ENCODE peak calls at places on chromosomes 5 and 9, in four cellular contexts. One of them, this sample, is unnamed.

GRCh38 chr5:169107316-169107715 is 193.6 kb downstream of the SLIT3 start:
- DNase-seq in HCT116: no peak
- DNase-seq in K562: no peak
- DNase-seq in HepG2: no peak
- DNase-seq in this sample: no peak

GRCh38 chr5:52995095-52995494 is 5.9 kb downstream of the ITGA2 start:
- DNase-seq in HCT116: no peak
- DNase-seq in K562: no peak
- DNase-seq in HepG2: no peak
- DNase-seq in this sample: no peak

GRCh38 chr9:85746309-85746708 is 4.6 kb upstream of the AGTPBP1 start:
- DNase-seq in HCT116: no peak
- DNase-seq in HepG2: no peak
- DNase-seq in K562: no peak
- DNase-seq in this sample: no peak

GRCh38 chr5:24804221-24804681 is 159.5 kb upstream of the CDH10 start:
- DNase-seq in HepG2: no peak
- DNase-seq in HCT116: no peak
- DNase-seq in K562: no peak
- DNase-seq in this sample: no peak

GRCh38 chr9:110802416-110803035 is 133.9 kb downstream of the MUSK start:
- DNase-seq in HepG2: no peak
- DNase-seq in HCT116: no peak
- DNase-seq in K562: no peak
- DNase-seq in this sample: no peak

GRCh38 chr5:163571755-163572154 is 66.3 kb downstream of the MAT2B start:
- DNase-seq in HepG2: no peak
- DNase-seq in HCT116: no peak
- DNase-seq in K562: no peak
- DNase-seq in this sample: no peak

GRCh38 chr9:95626885-95627558 is 110.3 kb upstream of the PTCH1 start:
- DNase-seq in K562: no peak
- DNase-seq in HepG2: no peak
- DNase-seq in HCT116: no peak
- DNase-seq in this sample: no peak

GRCh38 chr9:68872026-68872501 is 141.8 kb downstream of the PRKACG start:
- DNase-seq in K562: no peak
- DNase-seq in HCT116: no peak
- DNase-seq in HepG2: no peak
- DNase-seq in this sample: no peak

GRCh38 chr5:82351754-82352145 is 73.6 kb upstream of the RPS23 start:
- DNase-seq in HCT116: peak
- DNase-seq in K562: peak
- DNase-seq in HepG2: peak
- DNase-seq in this sample: peak

GRCh38 chr5:102049517-102049916 is 246.6 kb downstream of the SLCO4C1 start:
- DNase-seq in K562: no peak
- DNase-seq in HCT116: no peak
- DNase-seq in HepG2: no peak
- DNase-seq in this sample: no peak

GRCh38 chr9:87140605-87141109 is 193.4 kb upstream of the GAS1 start:
- DNase-seq in HepG2: no peak
- DNase-seq in HCT116: no peak
- DNase-seq in K562: no peak
- DNase-seq in this sample: no peak

GRCh38 chr5:68395844-68396523 is 180.4 kb downstream of the PIK3R1 start:
- DNase-seq in K562: no peak
- DNase-seq in HepG2: peak
- DNase-seq in HCT116: no peak
- DNase-seq in this sample: no peak

GRCh38 chr5:140296289-140296688 is 6.6 kb downstream of the PFDN1 start:
- DNase-seq in HCT116: no peak
- DNase-seq in HepG2: no peak
- DNase-seq in K562: no peak
- DNase-seq in this sample: no peak

GRCh38 chr9:2281031-2281802 is 266.1 kb downstream of the SMARCA2 start:
- DNase-seq in K562: no peak
- DNase-seq in HCT116: no peak
- DNase-seq in HepG2: no peak
- DNase-seq in this sample: no peak

GRCh38 chr9:126545116-126545515 is 68.6 kb upstream of the LMX1B start:
- DNase-seq in K562: no peak
- DNase-seq in HepG2: no peak
- DNase-seq in HCT116: no peak
- DNase-seq in this sample: no peak

GRCh38 chr9:69981686-69982450 is 61.8 kb upstream of the MAMDC2 start:
- DNase-seq in HepG2: no peak
- DNase-seq in HCT116: no peak
- DNase-seq in K562: no peak
- DNase-seq in this sample: no peak

GRCh38 chr5:112004867-112005532 is 248.0 kb upstream of the NREP start:
- DNase-seq in HCT116: no peak
- DNase-seq in K562: no peak
- DNase-seq in HepG2: no peak
- DNase-seq in this sample: no peak

GRCh38 chr9:87445646-87446045 is 52.0 kb upstream of the DAPK1 start:
- DNase-seq in HepG2: no peak
- DNase-seq in HCT116: peak
- DNase-seq in K562: peak
- DNase-seq in this sample: no peak

GRCh38 chr5:62538017-62538942 is 40.3 kb upstream of the LRRC70 start:
- DNase-seq in HepG2: peak
- DNase-seq in HCT116: no peak
- DNase-seq in K562: peak
- DNase-seq in this sample: peak

GRCh38 chr9:33127881-33128280 is 39.3 kb downstream of the B4GALT1 start:
- DNase-seq in HCT116: no peak
- DNase-seq in HepG2: no peak
- DNase-seq in K562: no peak
- DNase-seq in this sample: no peak

GRCh38 chr9:99371376-99371775 is 149.3 kb downstream of the SEC61B start:
- DNase-seq in HepG2: no peak
- DNase-seq in K562: no peak
- DNase-seq in HCT116: no peak
- DNase-seq in this sample: no peak

GRCh38 chr9:134562146-134562753 is 79.4 kb upstream of the COL5A1 start:
- DNase-seq in K562: no peak
- DNase-seq in HepG2: no peak
- DNase-seq in HCT116: no peak
- DNase-seq in this sample: no peak

GRCh38 chr5:87015908-87016307 is 251.8 kb upstream of the RASA1 start:
- DNase-seq in K562: no peak
- DNase-seq in HepG2: no peak
- DNase-seq in HCT116: no peak
- DNase-seq in this sample: no peak

GRCh38 chr5:19564036-19564435 is 424.0 kb downstream of the CDH18 start:
- DNase-seq in HepG2: no peak
- DNase-seq in HCT116: no peak
- DNase-seq in K562: no peak
- DNase-seq in this sample: no peak

GRCh38 chr9:120377268-120378150 is 202.5 kb downstream of the CDK5RAP2 start:
- DNase-seq in K562: no peak
- DNase-seq in HepG2: no peak
- DNase-seq in HCT116: no peak
- DNase-seq in this sample: no peak

GRCh38 chr5:131068893-131069643 is 96.0 kb downstream of the HINT1 start:
- DNase-seq in HepG2: no peak
- DNase-seq in K562: no peak
- DNase-seq in HCT116: no peak
- DNase-seq in this sample: no peak

GRCh38 chr5:38022621-38023020 is 182.8 kb upstream of the GDNF start:
- DNase-seq in HepG2: no peak
- DNase-seq in K562: no peak
- DNase-seq in HCT116: no peak
- DNase-seq in this sample: no peak

GRCh38 chr5:19880859-19881436 is 107.1 kb downstream of the CDH18 start:
- DNase-seq in K562: no peak
- DNase-seq in HCT116: no peak
- DNase-seq in HepG2: peak
- DNase-seq in this sample: peak

GRCh38 chr9:133792721-133793470 is 54.7 kb upstream of the SARDH start:
- DNase-seq in K562: peak
- DNase-seq in HepG2: peak
- DNase-seq in HCT116: peak
- DNase-seq in this sample: peak

GRCh38 chr5:61563401-61563800 is 231.3 kb downstream of the ZSWIM6 start:
- DNase-seq in K562: no peak
- DNase-seq in HepG2: no peak
- DNase-seq in HCT116: no peak
- DNase-seq in this sample: no peak

GRCh38 chr9:127682351-127683136 is 24.2 kb upstream of the CFAP157 start:
- DNase-seq in HepG2: no peak
- DNase-seq in HCT116: no peak
- DNase-seq in K562: no peak
- DNase-seq in this sample: no peak

GRCh38 chr5:173793677-173794570 is 94.2 kb upstream of the CPEB4 start:
- DNase-seq in K562: no peak
- DNase-seq in HepG2: peak
- DNase-seq in HCT116: no peak
- DNase-seq in this sample: no peak

GRCh38 chr5:122775713-122776084 is 819 bp downstream of the SNX2 start:
- DNase-seq in K562: no peak
- DNase-seq in HepG2: no peak
- DNase-seq in HCT116: no peak
- DNase-seq in this sample: no peak

GRCh38 chr5:96863949-96864649 is 12.2 kb upstream of the ERAP2 start:
- DNase-seq in K562: no peak
- DNase-seq in HCT116: no peak
- DNase-seq in HepG2: no peak
- DNase-seq in this sample: no peak

GRCh38 chr9:112093875-112094227 is 81.2 kb downstream of the SUSD1 start:
- DNase-seq in HepG2: no peak
- DNase-seq in HCT116: no peak
- DNase-seq in K562: no peak
- DNase-seq in this sample: no peak

GRCh38 chr5:140965905-140966292 is 377 bp upstream of the PCDHAC2 start:
- DNase-seq in HCT116: no peak
- DNase-seq in K562: no peak
- DNase-seq in HepG2: no peak
- DNase-seq in this sample: no peak

GRCh38 chr5:761206-761771 is 23.2 kb downstream of the ZDHHC11B start:
- DNase-seq in K562: no peak
- DNase-seq in HepG2: no peak
- DNase-seq in HCT116: no peak
- DNase-seq in this sample: no peak
- TF ChIP-seq TCF7L2 in K562: no peak
- TF ChIP-seq TCF7L2 in HepG2: no peak
- TF ChIP-seq TCF7L2 in HCT116: no peak
- TF ChIP-seq TCF7L2 in this sample: no peak

GRCh38 chr9:136665704-136666363 is 3.1 kb downstream of the EGFL7 start:
- DNase-seq in HepG2: no peak
- DNase-seq in HCT116: no peak
- DNase-seq in K562: peak
- DNase-seq in this sample: no peak
- TF ChIP-seq TCF7L2 in HepG2: no peak
- TF ChIP-seq TCF7L2 in HCT116: no peak
- TF ChIP-seq TCF7L2 in K562: no peak
- TF ChIP-seq TCF7L2 in this sample: no peak

GRCh38 chr5:32098806-32099435 is 75.2 kb downstream of the GOLPH3 start:
- DNase-seq in HepG2: no peak
- DNase-seq in HCT116: no peak
- DNase-seq in K562: no peak
- DNase-seq in this sample: no peak
- TF ChIP-seq TCF7L2 in HepG2: no peak
- TF ChIP-seq TCF7L2 in HCT116: no peak
- TF ChIP-seq TCF7L2 in K562: no peak
- TF ChIP-seq TCF7L2 in this sample: no peak

DNA sequence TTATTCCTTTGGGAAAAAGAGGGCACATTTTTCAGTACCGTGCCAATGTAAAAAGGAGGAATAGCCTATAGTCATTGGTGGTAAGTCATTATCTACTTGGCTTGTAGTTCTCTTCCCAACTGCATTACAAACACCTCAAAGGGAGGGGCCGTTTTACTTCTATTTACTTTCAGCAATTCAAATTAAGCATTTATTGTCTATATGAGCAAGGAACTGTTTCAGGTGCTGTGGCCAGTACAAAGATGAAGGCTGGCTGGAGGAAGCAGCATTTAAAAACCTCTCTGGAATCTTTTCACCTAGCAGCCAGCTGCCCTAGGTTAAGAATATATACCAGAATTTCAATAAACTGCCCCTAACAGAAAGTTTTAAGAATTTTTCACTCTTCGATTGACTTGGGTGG is 48.9 kb downstream of the SEMA6A start:
- DNase-seq in K562: no peak
- DNase-seq in HCT116: no peak
- DNase-seq in HepG2: no peak
- DNase-seq in this sample: no peak
- TF ChIP-seq TCF7L2 in K562: no peak
- TF ChIP-seq TCF7L2 in HCT116: no peak
- TF ChIP-seq TCF7L2 in HepG2: no peak
- TF ChIP-seq TCF7L2 in this sample: no peak

GRCh38 chr9:13090588-13090987 is 188.9 kb downstream of the MPDZ start:
- DNase-seq in K562: no peak
- DNase-seq in HepG2: no peak
- DNase-seq in HCT116: no peak
- DNase-seq in this sample: no peak

GRCh38 chr9:13083973-13084528 is 195.4 kb downstream of the MPDZ start:
- DNase-seq in HCT116: no peak
- DNase-seq in HepG2: no peak
- DNase-seq in K562: no peak
- DNase-seq in this sample: no peak

GRCh38 chr9:13089721-13090120 is 189.8 kb downstream of the MPDZ start:
- DNase-seq in K562: no peak
- DNase-seq in HCT116: no peak
- DNase-seq in HepG2: no peak
- DNase-seq in this sample: no peak

GRCh38 chr9:13083366-13083765 is 196.1 kb downstream of the MPDZ start:
- DNase-seq in HCT116: no peak
- DNase-seq in HepG2: no peak
- DNase-seq in K562: no peak
- DNase-seq in this sample: no peak

DNA sequence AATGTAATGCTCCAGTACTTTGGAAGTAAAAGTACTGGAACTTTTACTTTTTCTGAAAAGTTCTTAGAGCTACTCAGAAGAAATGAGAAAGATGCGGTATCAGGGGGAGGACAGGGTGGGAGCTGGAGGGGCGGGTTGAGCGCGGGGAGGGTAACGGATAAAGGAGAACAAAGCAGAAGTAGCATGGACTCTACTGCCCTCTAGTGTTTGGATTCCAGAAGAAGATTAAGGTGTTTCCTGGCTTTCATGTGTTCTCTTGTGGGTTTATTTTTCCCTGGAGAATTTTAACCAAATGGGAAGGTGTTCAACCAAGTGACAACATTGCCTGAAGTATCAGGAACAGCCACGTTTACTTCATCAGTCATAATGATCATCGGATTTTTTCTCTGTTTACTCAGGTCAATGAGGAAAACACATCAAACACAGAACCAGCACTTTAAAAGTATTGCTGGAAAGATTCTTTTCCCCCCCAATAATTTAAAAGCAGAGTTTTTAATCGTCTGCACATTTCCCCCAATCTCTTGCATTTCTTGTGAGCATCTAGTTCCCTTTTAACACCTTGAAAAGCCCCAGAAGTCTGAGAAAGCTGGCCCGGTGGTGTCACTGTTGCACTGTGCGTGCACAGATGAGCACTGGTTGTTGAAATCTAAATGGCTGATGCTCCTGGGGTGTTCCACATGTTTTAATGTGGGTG is 190.6 kb downstream of the MPDZ start:
- DNase-seq in HepG2: peak
- DNase-seq in K562: peak
- DNase-seq in HCT116: peak
- DNase-seq in this sample: peak
- TF ChIP-seq TCF7L2 in HepG2: no peak
- TF ChIP-seq TCF7L2 in K562: no peak
- TF ChIP-seq TCF7L2 in HCT116: no peak
- TF ChIP-seq TCF7L2 in this sample: no peak

This sample was measured in Panc1.